ENCODE peak calls at places on chromosome 2, in five cellular contexts. Q is RWPE1, N is psoas muscle, L is WTC11, B is H7. X is an unnamed sample.

GRCh38 chr2:6866239-6866745 is 585 bp upstream of the CMPK2 start:
- DNase-seq in Q (peak; percentile 57), N (no peak), L (peak; percentile 10), B (peak; percentile 60), X (no peak)

GRCh38 chr2:24050041-24050655 is 607 bp downstream of the FKBP1B start:
- DNase-seq in Q (no peak), N (peak; percentile 55), L (peak; percentile 56), B (peak; percentile 74), X (peak; percentile 46)

GRCh38 chr2:236871500-236872001 is 214.1 kb upstream of the COPS8 start:
- DNase-seq in Q (peak; percentile 86), N (peak; percentile 77), L (no peak), B (no peak), X (peak; percentile 33)

GRCh38 chr2:236691799-236692167 is 122.2 kb downstream of the ACKR3 start:
- DNase-seq in Q (peak; percentile 88), N (no peak), L (no peak), B (no peak), X (no peak)

GRCh38 chr2:41965886-41966285 is 81.9 kb upstream of the PKDCC start:
- DNase-seq in Q (no peak), N (peak; percentile 76), L (no peak), B (no peak), X (no peak)

GRCh38 chr2:54457326-54458023 is 1.3 kb downstream of the SPTBN1 start:
- DNase-seq in Q (no peak), N (peak; percentile 68), L (peak; percentile 69), B (peak; percentile 74), X (peak; percentile 34)

GRCh38 chr2:3429068-3429610 is 49.6 kb downstream of the TRAPPC12 start:
- DNase-seq in Q (no peak), N (no peak), L (no peak), B (no peak), X (no peak)

GRCh38 chr2:19474128-19474527 is 115.7 kb upstream of the OSR1 start:
- DNase-seq in Q (no peak), N (no peak), L (no peak), B (no peak), X (no peak)

GRCh38 chr2:219430633-219431615 is 3.7 kb upstream of the SPEG start:
- DNase-seq in Q (peak; percentile 40), N (peak; percentile 92), L (no peak), B (peak; percentile 70), X (no peak)

GRCh38 chr2:215594766-215595165 is 158.9 kb upstream of the FN1 start:
- DNase-seq in Q (no peak), N (no peak), L (no peak), B (no peak), X (no peak)

GRCh38 chr2:23449413-23449812 is 64.4 kb downstream of the KLHL29 start:
- DNase-seq in Q (no peak), N (no peak), L (no peak), B (no peak), X (no peak)

GRCh38 chr2:172735646-172736418 is at the start of gene RAPGEF4:
- DNase-seq in Q (peak; percentile 22), N (no peak), L (peak; percentile 47), B (peak; percentile 89), X (peak; percentile 47)

X was measured in endothelial cell.